ENCODE peak calls at places on chromosomes 11 and 22, in ten cellular contexts. R is activated CD8-positive, alpha-beta T cell treated with anti-CD3 and anti-CD28 coated beads, Interleukin-2, amount 10 ng/mL, durations not matched to agents 7 days and 5 days; L is fibroblast of pulmonary artery; O is foreskin fibroblast; F is dorsolateral prefrontal cortex; J is ACHN; V is left lobe of liver; X is ecto neural progenitor cell; Y is iris pigment epithelial cell; Z is neuronal stem cell. M is an unnamed sample.
A peak's percentile ranks its signal among the peaks of the same experiment; 100 is the strongest.

GRCh38 chr11:45145421-45146071 is 893 bp upstream of the PRDM11 start:
- DNase-seq in R (peak; percentile 20), L (peak; percentile 56), O (peak; percentile 29), F (no peak), J (no peak), V (peak; percentile 86), X (peak; percentile 84), Y (peak; percentile 53), Z (peak; percentile 71), M (no peak)

GRCh38 chr11:3077846-3078440 is 20.7 kb upstream of the CARS1 start:
- DNase-seq in R (no peak), L (no peak), O (no peak), F (no peak), J (no peak), V (no peak), X (no peak), Y (no peak), Z (no peak), M (no peak)

GRCh38 chr22:28883917-28884753 is 763 bp downstream of the ZNRF3 start:
- DNase-seq in R (peak; percentile 42), L (peak; percentile 52), O (peak; percentile 44), F (peak; percentile 12), J (peak; percentile 36), V (peak; percentile 59), X (peak; percentile 71), Y (peak; percentile 55), Z (peak; percentile 21), M (no peak)

GRCh38 chr22:42296381-42296853 is 26.0 kb upstream of the TCF20 start:
- DNase-seq in R (no peak), L (no peak), O (no peak), F (peak; percentile 69), J (peak; percentile 3), V (no peak), X (no peak), Y (no peak), Z (no peak), M (peak; percentile 69)

GRCh38 chr22:38240734-38241252 is 32.0 kb downstream of the TMEM184B start:
- DNase-seq in R (no peak), L (peak; percentile 88), O (no peak), F (peak; percentile 70), J (peak; percentile 86), V (no peak), X (peak; percentile 71), Y (peak; percentile 91), Z (peak; percentile 45), M (peak; percentile 59)

GRCh38 chr22:18022851-18023250 is 1.5 kb downstream of the MICAL3 start:
- DNase-seq in R (no peak), L (no peak), O (no peak), F (no peak), J (no peak), V (no peak), X (no peak), Y (no peak), Z (no peak), M (no peak)

GRCh38 chr22:50148991-50149721 is 21.4 kb upstream of the PANX2 start:
- DNase-seq in R (peak; percentile 84), L (peak; percentile 52), O (peak; percentile 44), F (peak; percentile 30), J (peak; percentile 87), V (peak; percentile 75), X (peak; percentile 79), Y (peak; percentile 43), Z (peak; percentile 55), M (peak; percentile 19)

GRCh38 chr22:45784357-45785277 is 113.0 kb downstream of the ATXN10 start:
- DNase-seq in R (no peak), L (no peak), O (no peak), F (no peak), J (peak; percentile 61), V (no peak), X (no peak), Y (no peak), Z (no peak), M (peak; percentile 22)

GRCh38 chr22:20430641-20431519 is 6.7 kb downstream of the SCARF2 start:
- DNase-seq in R (peak; percentile 62), L (no peak), O (peak; percentile 52), F (no peak), J (peak; percentile 57), V (no peak), X (peak; percentile 78), Y (peak; percentile 38), Z (peak; percentile 61), M (no peak)

GRCh38 chr11:128532571-128533091 is 54.7 kb downstream of the ETS1 start:
- DNase-seq in R (no peak), L (no peak), O (no peak), F (no peak), J (no peak), V (no peak), X (peak; percentile 75), Y (no peak), Z (peak; percentile 91), M (peak; percentile 90)

GRCh38 chr11:76210920-76211851 is 4.9 kb upstream of the WNT11 start:
- DNase-seq in R (no peak), L (no peak), O (no peak), F (no peak), J (no peak), V (no peak), X (no peak), Y (no peak), Z (no peak), M (no peak)

M was measured in pons.